ENCODE peak calls at places on chromosomes 3 and 15, in eight cellular contexts. N is endothelial cell, H is choroid plexus epithelial cell, B is activated B cell treated with CpG ODN at 0.5 μM for 24 hours, V is heart left ventricle, E is thyroid gland, R is PC-3, G is OCI-LY7. D is an unnamed sample.

GRCh38 chr3:155963557-155963956 is 93.1 kb downstream of the GMPS start:
- DNase-seq in H (peak), E (no peak), B (no peak), G (no peak), V (no peak), N (no peak), R (no peak), D (no peak)

GRCh38 chr3:16318216-16318615 is 53.2 kb downstream of the OXNAD1 start:
- DNase-seq in H (peak), V (no peak), N (no peak), R (no peak), E (no peak), B (no peak), G (no peak), D (no peak)

GRCh38 chr3:33773627-33774026 is 24.8 kb upstream of the PDCD6IP start:
- DNase-seq in V (no peak), H (peak), R (no peak), E (no peak), B (no peak), N (no peak), G (no peak), D (peak)

GRCh38 chr3:178771511-178771910 is 235.3 kb downstream of the KCNMB2 start:
- DNase-seq in H (no peak), V (no peak), N (no peak), B (no peak), E (no peak), R (peak), G (no peak), D (peak)

GRCh38 chr3:87088984-87089841 is 98.3 kb upstream of the VGLL3 start:
- DNase-seq in R (no peak), E (peak), V (peak), N (peak), B (no peak), G (no peak), H (peak), D (peak)

GRCh38 chr3:190239325-190239724 is 82.9 kb downstream of the CLDN1 start:
- DNase-seq in G (no peak), H (no peak), R (no peak), V (no peak), E (no peak), N (no peak), B (no peak), D (no peak)

GRCh38 chr3:126354776-126355175 is 2.4 kb downstream of the KLF15 start:
- DNase-seq in V (no peak), R (no peak), E (no peak), G (no peak), H (no peak), B (no peak), N (no peak), D (no peak)

GRCh38 chr3:191065183-191065805 is 133.7 kb upstream of the OSTN start:
- DNase-seq in H (peak), N (no peak), R (peak), E (no peak), G (no peak), V (no peak), B (no peak), D (peak)

GRCh38 chr15:77097317-77097721 is 26.4 kb upstream of the TSPAN3 start:
- DNase-seq in E (no peak), B (no peak), H (no peak), V (no peak), R (no peak), G (no peak), N (no peak), D (no peak)

GRCh38 chr3:19808834-19809233 is 125.2 kb downstream of the EFHB start:
- DNase-seq in E (no peak), R (no peak), G (no peak), H (no peak), B (no peak), N (no peak), V (no peak), D (no peak)

GRCh38 chr3:35908366-35909232 is 269.3 kb downstream of the ARPP21 start:
- DNase-seq in V (peak), B (peak), N (peak), R (peak), H (peak), E (peak), G (peak), D (peak)

GRCh38 chr15:31023841-31024240 is 32.4 kb upstream of the MTMR10 start:
- DNase-seq in R (no peak), B (no peak), H (no peak), E (no peak), V (no peak), G (no peak), N (no peak), D (peak)

GRCh38 chr3:32399030-32399620 is 7.5 kb downstream of the CMTM7 start:
- DNase-seq in V (no peak), G (peak), R (peak), B (no peak), E (no peak), N (peak), H (peak), D (peak)

GRCh38 chr3:100662113-100662823 is 47.0 kb upstream of the TFG start:
- DNase-seq in B (no peak), H (peak), V (no peak), R (peak), G (no peak), N (no peak), E (no peak), D (no peak)

GRCh38 chr3:14440531-14441239 is 38.3 kb downstream of the SLC6A6 start:
- DNase-seq in R (peak), E (peak), V (no peak), H (peak), B (no peak), G (no peak), N (peak), D (no peak)

GRCh38 chr3:16595778-16596177 is 9.4 kb downstream of the DAZL start:
- DNase-seq in G (no peak), N (no peak), R (peak), B (no peak), E (no peak), V (no peak), H (peak), D (peak)

GRCh38 chr3:49652218-49652921 is 21.8 kb upstream of the APEH start:
- DNase-seq in G (no peak), V (no peak), B (no peak), H (no peak), N (no peak), E (no peak), R (no peak), D (no peak)

GRCh38 chr3:10867384-10867783 is 51.4 kb downstream of the SLC6A11 start:
- DNase-seq in G (no peak), H (peak), R (no peak), E (peak), V (no peak), B (no peak), N (peak), D (peak)

GRCh38 chr15:45183511-45183910 is 4.3 kb downstream of the SHF start:
- DNase-seq in B (no peak), V (no peak), G (no peak), E (no peak), R (no peak), N (no peak), H (no peak), D (no peak)

GRCh38 chr3:196472286-196472685 is 31.3 kb downstream of the RNF168 start:
- DNase-seq in H (no peak), V (no peak), E (no peak), N (no peak), R (no peak), B (no peak), G (no peak), D (no peak)

GRCh38 chr15:85892232-85892631 is 97.5 kb upstream of the KLHL25 start:
- DNase-seq in E (no peak), G (no peak), B (no peak), H (no peak), R (no peak), V (no peak), N (no peak), D (no peak)

GRCh38 chr3:23202203-23202920 is 765 bp upstream of the UBE2E2 start:
- DNase-seq in V (peak), H (peak), N (peak), B (no peak), E (no peak), R (peak), G (no peak), D (peak)

GRCh38 chr3:139491966-139492365 is 15.7 kb upstream of the RBP2 start:
- DNase-seq in G (no peak), B (no peak), R (no peak), N (no peak), H (peak), E (no peak), V (no peak), D (no peak)
- TF ChIP-seq CTCF in G (no peak), B (no peak), R (no peak), N (no peak), H (no peak), E (no peak), V (no peak), D (no peak)

DNA sequence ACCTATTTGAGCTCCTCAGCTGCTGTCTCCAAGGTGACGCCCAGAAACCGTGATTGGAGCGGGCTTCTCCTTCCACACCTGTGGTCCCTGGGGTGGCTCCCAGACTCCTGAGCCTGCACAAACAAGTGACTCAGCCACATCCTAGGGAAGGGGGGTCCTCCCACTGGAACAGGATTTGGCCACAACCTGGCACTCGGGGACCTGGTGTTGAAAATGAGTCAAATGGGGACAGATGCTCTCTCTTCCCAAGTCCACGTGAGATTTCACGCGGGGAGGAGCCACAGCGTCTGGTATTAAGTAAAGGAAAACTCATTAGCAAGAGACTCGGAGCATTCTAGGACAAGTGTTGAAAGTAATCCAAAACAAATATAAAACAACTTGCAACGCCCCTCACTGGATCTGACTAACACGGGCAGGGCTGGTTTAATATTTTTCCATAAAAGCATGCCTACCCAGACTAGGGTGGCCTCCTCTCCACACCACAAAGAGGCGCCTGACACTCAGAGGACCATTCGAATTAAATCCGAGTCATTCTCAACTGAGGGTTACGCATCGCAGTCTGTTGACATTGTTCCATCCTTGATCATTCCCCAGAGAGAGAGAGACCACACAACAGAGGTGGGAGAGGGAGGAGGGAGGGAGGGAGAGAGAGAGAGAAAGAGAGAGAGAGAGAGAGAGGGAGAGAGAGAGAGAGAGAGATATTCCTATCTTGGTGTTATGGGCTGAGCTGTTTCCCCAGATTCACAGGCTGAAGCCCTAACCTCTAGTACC is 74.4 kb downstream of the MGLL start:
- DNase-seq in G (no peak), V (peak), N (no peak), H (peak), E (peak), B (no peak), R (peak), D (peak)
- TF ChIP-seq CTCF in G (no peak), V (peak), N (no peak), H (no peak), E (no peak), B (no peak), R (peak), D (no peak)

DNA sequence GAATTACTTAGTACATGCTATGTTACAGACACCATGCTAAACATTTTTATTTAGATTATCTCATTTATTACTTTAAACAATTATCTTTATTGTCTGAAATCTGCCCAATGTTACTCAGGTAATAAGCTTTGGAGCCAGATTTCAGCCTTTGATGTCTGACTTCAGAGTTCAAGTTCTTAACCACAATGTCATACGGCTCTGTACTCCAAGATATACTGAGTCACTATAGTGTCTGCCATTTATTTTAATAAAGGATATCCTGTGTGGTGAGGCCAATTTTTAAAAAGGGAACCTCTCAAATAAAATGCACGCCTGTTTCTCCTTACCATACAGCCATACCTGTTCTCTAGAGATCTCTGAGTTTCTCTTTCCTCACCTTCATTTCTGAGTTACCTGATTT is 193.1 kb downstream of the EPHA3 start:
- DNase-seq in G (no peak), E (no peak), H (peak), R (peak), V (no peak), B (no peak), N (no peak), D (peak)
- TF ChIP-seq CTCF in G (no peak), E (no peak), H (no peak), R (no peak), V (no peak), B (no peak), N (no peak), D (no peak)

GRCh38 chr3:146337991-146338390 is 87.1 kb upstream of the PLSCR4 start:
- DNase-seq in G (no peak), H (peak), R (no peak), E (no peak), B (no peak), V (no peak), N (no peak), D (no peak)

GRCh38 chr3:146331967-146332366 is 81.1 kb upstream of the PLSCR4 start:
- DNase-seq in G (no peak), N (no peak), B (no peak), R (no peak), H (no peak), E (no peak), V (no peak), D (no peak)

GRCh38 chr3:146335386-146335785 is 84.5 kb upstream of the PLSCR4 start:
- DNase-seq in N (no peak), V (no peak), B (no peak), H (no peak), E (no peak), R (no peak), G (no peak), D (no peak)

GRCh38 chr3:146339262-146339808 is 88.4 kb upstream of the PLSCR4 start:
- DNase-seq in B (no peak), N (no peak), E (no peak), G (no peak), V (no peak), H (no peak), R (no peak), D (no peak)

DNA sequence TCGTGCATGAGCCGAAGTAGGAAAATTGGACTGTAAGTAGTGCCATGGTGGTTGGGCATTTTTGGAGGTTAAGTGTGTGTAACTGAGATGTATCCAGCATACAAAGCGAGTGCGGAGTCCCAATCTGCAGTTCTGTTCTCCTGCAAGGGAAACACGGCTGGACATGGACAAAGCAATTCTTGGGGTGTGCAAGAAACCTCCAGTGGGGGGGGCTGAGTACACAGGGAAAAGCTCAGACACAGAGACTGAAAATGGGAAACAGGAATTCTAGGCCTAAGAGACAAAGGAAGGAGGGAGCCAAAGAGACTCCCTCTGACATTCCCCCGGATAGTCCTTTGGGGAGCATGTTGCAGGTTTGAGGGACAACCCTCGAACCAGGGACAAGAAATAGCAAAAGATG is 83.2 kb upstream of the PLSCR4 start:
- DNase-seq in N (peak), V (peak), B (no peak), R (peak), H (peak), E (no peak), G (no peak), D (peak)
- TF ChIP-seq CTCF in N (no peak), V (peak), B (no peak), R (peak), H (peak), E (no peak), G (no peak), D (peak)

DNA sequence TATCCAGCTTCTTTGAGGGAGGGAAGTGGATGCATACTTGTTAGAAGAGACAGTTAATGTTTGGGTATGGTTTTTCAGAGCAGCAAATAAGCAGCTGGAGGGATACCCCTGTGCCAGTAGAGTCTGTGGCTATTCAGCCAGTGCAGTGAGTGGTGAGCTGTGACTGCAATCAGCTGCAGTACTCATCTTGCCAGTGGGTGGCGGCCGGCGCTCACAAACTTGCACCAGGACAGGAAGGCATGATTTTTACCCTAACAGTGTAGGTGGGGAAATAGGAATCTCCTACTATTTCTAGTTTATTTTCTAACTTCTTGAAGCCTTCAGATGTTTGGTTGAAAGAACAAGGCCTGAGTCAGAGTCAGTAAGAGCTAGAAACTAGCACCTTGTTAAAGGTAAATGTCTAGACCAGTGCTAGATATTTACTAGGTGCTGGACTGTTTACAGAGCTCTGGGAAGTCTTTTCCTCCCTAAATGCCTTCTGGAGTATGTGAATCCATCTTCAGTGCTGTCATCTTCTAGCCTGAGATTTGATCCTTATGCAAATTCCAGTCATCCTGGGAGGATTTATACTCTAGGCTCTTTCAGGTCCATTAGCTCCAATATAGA is 23.6 kb downstream of the TIMP4 start:
- DNase-seq in N (peak), B (peak), V (peak), E (peak), G (peak), R (peak), H (peak), D (peak)
- TF ChIP-seq CTCF in N (peak), B (peak), V (peak), E (peak), G (peak), R (peak), H (peak), D (peak)

GRCh38 chr15:88703533-88703932 is 64.7 kb downstream of the ISG20 start:
- DNase-seq in V (no peak), H (no peak), E (no peak), R (no peak), G (no peak), B (no peak), N (no peak), D (no peak)

GRCh38 chr15:88701561-88702095 is 62.8 kb downstream of the ISG20 start:
- DNase-seq in H (peak), V (no peak), B (no peak), N (peak), R (peak), G (peak), E (no peak), D (peak)

GRCh38 chr15:88702983-88703382 is 64.2 kb downstream of the ISG20 start:
- DNase-seq in R (no peak), H (peak), B (no peak), G (no peak), E (no peak), N (no peak), V (no peak), D (no peak)

GRCh38 chr15:88699861-88700260 is 61.0 kb downstream of the ISG20 start:
- DNase-seq in B (no peak), V (no peak), G (no peak), H (no peak), N (no peak), R (no peak), E (no peak), D (no peak)

GRCh38 chr15:88700716-88701115 is 61.9 kb downstream of the ISG20 start:
- DNase-seq in E (no peak), V (no peak), R (no peak), H (no peak), B (no peak), G (no peak), N (no peak), D (no peak)
- TF ChIP-seq CTCF in E (no peak), V (no peak), R (no peak), H (no peak), B (no peak), G (no peak), N (no peak), D (no peak)

DNA sequence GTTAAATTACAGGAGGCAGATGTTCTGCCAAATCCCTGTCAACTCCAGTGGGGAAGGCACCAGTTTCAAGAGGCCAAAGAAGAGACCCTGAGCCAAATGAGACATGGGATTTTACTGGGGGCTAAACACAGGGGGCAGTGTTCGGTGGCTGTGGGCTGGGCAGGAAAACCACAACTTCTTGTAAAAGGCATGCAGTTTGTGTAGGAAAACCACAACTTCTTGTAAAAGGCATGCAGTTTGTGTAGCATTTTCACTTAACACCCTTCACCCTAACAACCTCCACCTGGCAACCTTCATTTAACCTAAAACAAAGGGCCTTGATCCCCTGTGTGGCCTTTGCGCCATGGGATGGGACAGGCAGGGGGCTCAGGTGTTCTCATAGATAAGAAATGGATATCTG is 61.0 kb downstream of the POLR2M start:
- DNase-seq in R (no peak), N (no peak), V (no peak), G (no peak), B (no peak), H (no peak), E (no peak), D (no peak)
- TF ChIP-seq CTCF in R (no peak), N (no peak), V (no peak), G (no peak), B (no peak), H (no peak), E (no peak), D (no peak)

GRCh38 chr3:170511371-170511770 is 74.5 kb downstream of the SLC7A14 start:
- DNase-seq in G (no peak), R (no peak), B (no peak), E (no peak), V (no peak), H (no peak), N (no peak), D (no peak)
- TF ChIP-seq CTCF in G (no peak), R (no peak), B (no peak), E (no peak), V (no peak), H (no peak), N (no peak), D (no peak)

GRCh38 chr3:41863024-41863423 is 98.9 kb downstream of the ULK4 start:
- DNase-seq in R (peak), G (peak), E (no peak), B (no peak), V (no peak), N (no peak), H (no peak), D (peak)
- TF ChIP-seq CTCF in R (peak), G (no peak), E (no peak), B (no peak), V (no peak), N (no peak), H (no peak), D (peak)